ENCODE peak calls at places on chromosomes 4 and X, in nine cellular contexts. N, S, Y, T, O, D, W, U and G are unnamed samples.

GRCh38 chr4:103197765-103198110 is 405 bp downstream of the CENPE start:
- DNase-seq in N (no peak), S (no peak), Y (no peak), T (no peak), O (no peak), D (peak), W (no peak), U (no peak), G (peak)

GRCh38 chr4:141021397-141022194 is 111.7 kb downstream of the RNF150 start:
- DNase-seq in N (no peak), S (no peak), Y (peak), T (no peak), O (no peak), D (no peak), W (no peak), U (no peak), G (no peak)

GRCh38 chr4:2828758-2829181 is 14.9 kb upstream of the ADD1 start:
- DNase-seq in N (no peak), S (no peak), Y (no peak), T (no peak), O (peak), D (no peak), W (no peak), U (peak), G (no peak)

GRCh38 chr4:106583567-106583966 is 215.0 kb upstream of the GIMD1 start:
- DNase-seq in N (peak), S (peak), Y (no peak), T (no peak), O (no peak), D (no peak), W (no peak), U (no peak), G (peak)

GRCh38 chrX:103343105-103343504 is 13.1 kb downstream of the TCEAL7 start:
- DNase-seq in N (peak), S (peak), Y (peak), T (no peak), O (no peak), D (peak), W (no peak), U (peak), G (peak)

GRCh38 chrX:68685722-68686683 is 38.5 kb downstream of the STARD8 start:
- DNase-seq in N (peak), S (peak), Y (peak), T (no peak), O (peak), D (peak), W (no peak), U (no peak), G (peak)

GRCh38 chr4:102514298-102514964 is 13.3 kb downstream of the NFKB1 start:
- DNase-seq in N (no peak), S (no peak), Y (no peak), T (no peak), O (no peak), D (no peak), W (no peak), U (no peak), G (no peak)

GRCh38 chr4:138910201-138910913 is 105.2 kb upstream of the NOCT start:
- DNase-seq in N (peak), S (no peak), Y (no peak), T (no peak), O (no peak), D (no peak), W (no peak), U (no peak), G (peak)

GRCh38 chr4:79308087-79308486 is 17.8 kb downstream of the NAA11 start:
- DNase-seq in N (no peak), S (no peak), Y (no peak), T (no peak), O (no peak), D (no peak), W (no peak), U (no peak), G (no peak)

GRCh38 chr4:69995526-69996016 is at the start of gene STATH:
- DNase-seq in N (no peak), S (no peak), Y (no peak), T (no peak), O (no peak), D (no peak), W (no peak), U (no peak), G (peak)

GRCh38 chr4:61245321-61245720 is 45.2 kb downstream of the ADGRL3 start:
- DNase-seq in N (no peak), S (no peak), Y (no peak), T (no peak), O (no peak), D (no peak), W (no peak), U (no peak), G (no peak)

GRCh38 chr4:59698041-59698440 is 1502.1 kb upstream of the ADGRL3 start:
- DNase-seq in N (no peak), S (no peak), Y (no peak), T (no peak), O (no peak), D (no peak), W (no peak), U (no peak), G (no peak)

GRCh38 chr4:1009647-1010521 is 1.5 kb upstream of the FGFRL1 start:
- DNase-seq in N (peak), S (peak), Y (peak), T (no peak), O (peak), D (peak), W (peak), U (peak), G (peak)

GRCh38 chr4:85051526-85051925 is 85.0 kb upstream of the WDFY3 start:
- DNase-seq in N (no peak), S (no peak), Y (no peak), T (no peak), O (no peak), D (no peak), W (no peak), U (no peak), G (no peak)

GRCh38 chr4:110275871-110276270 is 77.5 kb upstream of the ELOVL6 start:
- DNase-seq in N (peak), S (no peak), Y (no peak), T (no peak), O (no peak), D (no peak), W (no peak), U (no peak), G (peak)

GRCh38 chrX:107483976-107484726 is 34.7 kb downstream of the FRMPD3 start:
- DNase-seq in N (peak), S (no peak), Y (peak), T (no peak), O (no peak), D (peak), W (no peak), U (no peak), G (no peak)

GRCh38 chrX:51272638-51273037 is 60.0 kb upstream of the NUDT10 start:
- DNase-seq in N (no peak), S (no peak), Y (no peak), T (no peak), O (no peak), D (no peak), W (no peak), U (no peak), G (no peak)

GRCh38 chr4:5815641-5816040 is 77.2 kb downstream of the CRMP1 start:
- DNase-seq in N (no peak), S (no peak), Y (no peak), T (no peak), O (no peak), D (no peak), W (no peak), U (no peak), G (no peak)

GRCh38 chr4:113131621-113132020 is 82.2 kb downstream of the ANK2 start:
- DNase-seq in N (no peak), S (no peak), Y (no peak), T (no peak), O (no peak), D (no peak), W (no peak), U (no peak), G (no peak)

GRCh38 chr4:52199574-52200338 is 148.7 kb downstream of the SPATA18 start:
- DNase-seq in N (peak), S (peak), Y (no peak), T (no peak), O (peak), D (peak), W (no peak), U (no peak), G (peak)

GRCh38 chr4:32560306-32560705 is 1840.1 kb downstream of the PCDH7 start:
- DNase-seq in N (peak), S (no peak), Y (peak), T (no peak), O (no peak), D (no peak), W (no peak), U (no peak), G (peak)

GRCh38 chrX:150566734-150567182 is 1.7 kb upstream of the MTM1 start:
- DNase-seq in N (no peak), S (no peak), Y (no peak), T (no peak), O (no peak), D (no peak), W (no peak), U (no peak), G (no peak)

GRCh38 chr4:17356926-17357325 is 155.0 kb downstream of the QDPR start:
- DNase-seq in N (no peak), S (no peak), Y (no peak), T (peak), O (no peak), D (no peak), W (no peak), U (no peak), G (no peak)

GRCh38 chr4:2338754-2339457 is 77.0 kb upstream of the MXD4 start:
- DNase-seq in N (no peak), S (no peak), Y (no peak), T (no peak), O (no peak), D (no peak), W (no peak), U (no peak), G (no peak)

GRCh38 chr4:15848191-15848842 is 70.2 kb downstream of the CD38 start:
- DNase-seq in N (no peak), S (no peak), Y (no peak), T (no peak), O (no peak), D (no peak), W (no peak), U (no peak), G (peak)

GRCh38 chr4:55157559-55158277 is 32.3 kb upstream of the KDR start:
- DNase-seq in N (no peak), S (no peak), Y (no peak), T (no peak), O (no peak), D (no peak), W (no peak), U (no peak), G (no peak)